ENCODE peak calls at places on chromosomes 5 and 9, in six cellular contexts. O, T, I, F, B and W are unnamed samples. For H3K4me1, the result is how much of the 10 kb centered on the place peaks cover.

GRCh38 chr5:171386861-171387254 is 791 bp upstream of the NPM1 start:
- DNase-seq in O (no peak), T (no peak), I (no peak), F (no peak), B (peak), W (no peak)

GRCh38 chr5:1324301-1324700 is 20.6 kb downstream of the CLPTM1L start:
- DNase-seq in O (no peak), T (peak), I (no peak), F (peak), B (peak), W (no peak)

GRCh38 chr9:3525836-3526165 is at the start of gene RFX3:
- DNase-seq in O (peak), T (peak), I (peak), F (peak), B (peak), W (peak)

GRCh38 chr5:56908942-56909293 is 478 bp upstream of the SETD9 start:
- DNase-seq in O (peak), T (no peak), I (no peak), F (no peak), B (no peak), W (peak)

GRCh38 chr5:3741372-3741770 is 145.7 kb downstream of the IRX1 start:
- DNase-seq in O (no peak), T (no peak), I (no peak), F (no peak), B (no peak), W (no peak)

GRCh38 chr5:173903396-173904140 is 15.4 kb downstream of the CPEB4 start:
- DNase-seq in O (no peak), T (no peak), I (no peak), F (no peak), B (no peak), W (no peak)

GRCh38 chr9:95753762-95754465 is 121.6 kb upstream of the ERCC6L2 start:
- DNase-seq in O (no peak), T (no peak), I (no peak), F (no peak), B (no peak), W (peak)

GRCh38 chr9:93810028-93810971 is 144.9 kb downstream of the BARX1 start:
- DNase-seq in O (no peak), T (peak), I (no peak), F (peak), B (peak), W (no peak)

GRCh38 chr5:14574891-14575496 is 6.6 kb upstream of the OTULINL start:
- DNase-seq in O (no peak), T (peak), I (peak), F (no peak), B (no peak), W (peak)

GRCh38 chr5:16456103-16456832 is 9.3 kb downstream of the ZNF622 start:
- DNase-seq in O (no peak), T (peak), I (no peak), F (no peak), B (no peak), W (no peak)

GRCh38 chr5:61330879-61331406 is 1.1 kb upstream of the ZSWIM6 start:
- DNase-seq in O (no peak), T (peak), I (peak), F (no peak), B (peak), W (peak)

GRCh38 chr9:28004900-28005299 is 431.6 kb upstream of the C9orf72 start:
- DNase-seq in O (no peak), T (no peak), I (no peak), F (no peak), B (no peak), W (no peak)

GRCh38 chr9:129336601-129337286 is 158.7 kb upstream of the IER5L start:
- DNase-seq in O (no peak), T (peak), I (peak), F (no peak), B (peak), W (no peak)

GRCh38 chr5:219492-219891 is 1.4 kb downstream of the SDHA start:
- DNase-seq in O (no peak), T (peak), I (no peak), F (no peak), B (no peak), W (no peak)

GRCh38 chr9:82763631-82764030 is 299.3 kb downstream of the RASEF start:
- DNase-seq in O (no peak), T (no peak), I (no peak), F (no peak), B (no peak), W (no peak)

GRCh38 chr5:93735378-93735777 is 6.0 kb downstream of the POU5F2 start:
- DNase-seq in O (no peak), T (no peak), I (no peak), F (no peak), B (no peak), W (no peak)

GRCh38 chr9:115084709-115085108 is 33.2 kb downstream of the TNC start:
- DNase-seq in O (no peak), T (no peak), I (no peak), F (no peak), B (no peak), W (no peak)

GRCh38 chr5:8081179-8081578 is 212.2 kb downstream of the MTRR start:
- DNase-seq in O (no peak), T (no peak), I (no peak), F (no peak), B (no peak), W (no peak)

GRCh38 chr5:164869325-164869724 is 1363.9 kb downstream of the MAT2B start:
- DNase-seq in O (no peak), T (no peak), I (no peak), F (no peak), B (no peak), W (no peak)

GRCh38 chr5:119284031-119284430 is 71.8 kb upstream of the TNFAIP8 start:
- DNase-seq in O (no peak), T (no peak), I (no peak), F (no peak), B (no peak), W (no peak)
- H3K4me1 ChIP-seq in O (under half), T (under half), I (under half), F (under half), B (half or more), W (under half)

GRCh38 chr5:159262859-159263568 is at the start of gene UBLCP1:
- DNase-seq in O (peak), T (peak), I (peak), F (peak), B (peak), W (peak)
- TF ChIP-seq POLR2A in O (no peak), T (peak), I (no peak), F (no peak), B (no peak), W (no peak)

DNA sequence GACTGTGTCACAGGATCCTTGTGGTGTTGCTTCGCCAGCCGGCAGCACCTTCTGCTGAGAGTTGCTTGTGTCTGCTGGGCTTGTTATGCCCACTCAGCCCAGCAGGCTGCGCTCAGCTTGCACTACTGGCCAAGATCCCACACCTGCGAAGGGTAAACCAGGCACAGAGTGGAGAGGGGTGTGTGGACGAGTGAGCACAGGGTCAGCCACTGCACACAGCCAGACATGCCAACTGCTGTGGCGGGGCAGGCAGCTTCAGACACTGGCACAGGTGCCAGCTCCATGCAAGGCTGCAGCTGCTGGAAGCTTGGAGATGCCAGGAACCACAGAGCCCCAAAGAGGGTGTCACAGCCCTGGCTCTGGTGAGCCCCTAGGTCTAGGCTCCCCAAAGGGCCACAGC is 273.6 kb downstream of the CETN3 start:
- DNase-seq in O (peak), T (peak), I (no peak), F (no peak), B (no peak), W (no peak)
- TF ChIP-seq CTCF in O (peak), T (no peak), I (no peak), F (no peak), B (no peak), W (no peak)

GRCh38 chr9:137299938-137300337 is 2.1 kb downstream of the NRARP start:
- DNase-seq in O (no peak), T (no peak), I (no peak), F (no peak), B (no peak), W (no peak)
- H3K4me1 ChIP-seq in O (under half), T (under half), I (half or more), F (half or more), B (under half), W (under half)

GRCh38 chr9:35731415-35732184 is 395 bp downstream of the TLN1 start:
- DNase-seq in O (no peak), T (no peak), I (no peak), F (no peak), B (no peak), W (peak)
- TF ChIP-seq POLR2A in O (no peak), T (no peak), I (no peak), F (no peak), B (no peak), W (no peak)

DNA sequence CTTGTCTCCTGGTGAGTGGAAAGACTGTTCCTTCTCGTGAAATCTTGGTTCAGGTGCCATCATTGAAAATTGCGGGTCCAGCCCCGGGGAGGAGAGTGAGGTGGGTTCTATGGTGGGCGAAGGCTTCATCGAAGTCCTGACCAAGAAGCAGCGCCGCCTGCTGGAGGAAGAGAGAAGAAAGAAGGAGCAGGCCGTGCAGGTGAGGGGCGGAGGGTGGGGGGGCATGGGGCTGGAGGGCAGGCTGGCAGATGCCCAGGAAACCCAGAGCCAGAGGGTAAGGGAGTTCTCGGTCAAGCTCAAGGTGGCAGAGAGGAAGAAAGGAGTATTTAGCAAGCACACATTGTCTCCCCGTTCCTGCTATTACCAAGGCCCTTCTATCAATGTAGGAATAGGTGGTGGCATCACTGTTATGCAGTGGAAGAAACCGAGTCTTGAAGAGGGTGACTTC is 24.3 kb upstream of the POMT1 start:
- DNase-seq in O (peak), T (peak), I (peak), F (no peak), B (no peak), W (peak)
- TF ChIP-seq CTCF in O (peak), T (peak), I (peak), F (no peak), B (peak), W (peak)

DNA sequence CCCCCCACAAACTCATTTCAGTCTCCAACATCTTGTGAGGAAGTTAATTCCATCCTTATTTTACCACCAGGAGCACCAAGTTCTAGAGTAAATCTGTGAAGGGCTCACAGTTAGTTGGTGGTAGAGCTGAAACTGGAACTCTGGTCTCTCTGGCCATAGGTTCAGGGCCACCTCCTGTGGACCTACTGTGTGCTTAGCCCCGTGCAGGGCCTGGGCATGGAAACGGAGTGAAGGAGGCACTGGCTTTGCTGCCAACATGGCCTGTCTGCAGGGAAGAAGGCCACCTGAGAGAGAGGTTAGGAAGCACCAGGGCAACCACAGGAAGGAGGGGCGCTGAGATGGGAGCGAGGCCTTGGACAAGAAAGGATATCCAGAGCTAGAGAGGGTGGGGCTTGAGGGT is 16.1 kb upstream of the DAB2IP start:
- DNase-seq in O (no peak), T (no peak), I (no peak), F (no peak), B (no peak), W (no peak)
- H3K4me1 ChIP-seq in O (under half), T (under half), I (under half), F (under half), B (under half), W (under half)